ENCODE peak calls at places on chromosomes 16 and 17, in ten cellular contexts. E is nephron progenitor cell; O is glutamatergic neuron; S is H9; T is stomach; Z is CD4-positive, alpha-beta T cell; M is mucosa of descending colon; A is left lung; J is HFFc6; X is HCT116. H is an unnamed sample.

GRCh38 chr17:27915715-27916114 is 22.6 kb upstream of the LYRM9 start:
- DNase-seq in X (no peak), M (no peak), O (peak), Z (no peak), T (no peak), S (peak), A (no peak), E (no peak), J (no peak), H (no peak)

GRCh38 chr16:67206838-67207115 is 7.8 kb downstream of the ELMO3 start:
- DNase-seq in Z (no peak), E (no peak), T (no peak), J (peak), O (no peak), A (peak), X (no peak), M (no peak), S (no peak), H (no peak)

GRCh38 chr16:56041556-56042140 is 149.6 kb upstream of the GNAO1 start:
- DNase-seq in E (peak), X (peak), O (peak), A (no peak), J (no peak), S (peak), T (no peak), M (peak), Z (no peak), H (peak)

GRCh38 chr16:85424260-85425060 is 188.7 kb upstream of the GSE1 start:
- DNase-seq in M (peak), J (no peak), Z (no peak), A (peak), E (peak), O (peak), X (no peak), T (peak), S (no peak), H (peak)

GRCh38 chr17:73706858-73707257 is 62.6 kb upstream of the SDK2 start:
- DNase-seq in S (no peak), A (no peak), Z (no peak), J (no peak), M (no peak), T (no peak), X (no peak), E (no peak), O (no peak), H (no peak)

GRCh38 chr16:726188-726437 is 130 bp downstream of the CCDC78 start:
- DNase-seq in X (no peak), O (no peak), E (no peak), S (no peak), A (no peak), T (no peak), J (no peak), M (no peak), Z (no peak), H (no peak)

GRCh38 chr17:78753316-78754250 is 28.5 kb downstream of the CYTH1 start:
- DNase-seq in M (no peak), S (no peak), X (no peak), E (no peak), T (no peak), J (no peak), A (no peak), Z (no peak), O (no peak), H (no peak)

GRCh38 chr17:3963214-3964201 is 729 bp downstream of the ATP2A3 start:
- DNase-seq in M (peak), A (peak), O (no peak), X (no peak), T (peak), S (no peak), Z (peak), E (no peak), J (no peak), H (no peak)

GRCh38 chr16:84357191-84357651 is 11.1 kb upstream of the ATP2C2 start:
- DNase-seq in M (no peak), E (no peak), J (peak), S (no peak), Z (no peak), X (no peak), O (no peak), A (no peak), T (no peak), H (no peak)

GRCh38 chr16:642189-643049 is 791 bp downstream of the MCRIP2 start:
- DNase-seq in Z (no peak), O (no peak), E (peak), S (no peak), X (no peak), M (peak), J (no peak), A (peak), T (peak), H (peak)

GRCh38 chr17:47257651-47258339 is 4.2 kb downstream of the ITGB3 start:
- DNase-seq in Z (no peak), M (no peak), E (no peak), O (no peak), J (peak), S (no peak), X (no peak), T (no peak), A (no peak), H (no peak)

GRCh38 chr17:77471984-77472836 is 331.4 kb downstream of the SEC14L1 start:
- DNase-seq in S (peak), A (peak), E (no peak), X (no peak), Z (no peak), T (peak), O (no peak), M (no peak), J (peak), H (no peak)

GRCh38 chr17:57311281-57312216 is 55.2 kb downstream of the MSI2 start:
- DNase-seq in Z (no peak), X (no peak), E (no peak), J (no peak), S (no peak), A (no peak), M (peak), T (peak), O (no peak), H (no peak)

GRCh38 chr17:32016231-32016630 is 9.0 kb downstream of the LRRC37B start:
- DNase-seq in X (no peak), M (no peak), Z (no peak), A (no peak), J (no peak), E (no peak), S (no peak), T (no peak), O (no peak), H (no peak)

GRCh38 chr16:66286527-66286926 is 80.0 kb upstream of the CDH5 start:
- DNase-seq in E (no peak), Z (no peak), S (no peak), J (no peak), M (no peak), T (no peak), X (no peak), O (no peak), A (no peak), H (no peak)

GRCh38 chr17:27553019-27553511 is 77.9 kb upstream of the LGALS9 start:
- DNase-seq in Z (no peak), T (no peak), J (no peak), O (no peak), X (no peak), M (peak), A (no peak), S (no peak), E (no peak), H (no peak)

GRCh38 chr17:20203021-20203420 is 193.9 kb downstream of the SPECC1 start:
- DNase-seq in M (no peak), E (no peak), Z (no peak), O (no peak), T (no peak), J (no peak), X (no peak), A (no peak), S (no peak), H (no peak)

GRCh38 chr17:32946375-32947135 is 18.6 kb downstream of the TMEM98 start:
- DNase-seq in J (no peak), A (no peak), Z (no peak), S (no peak), O (no peak), E (no peak), T (no peak), X (no peak), M (no peak), H (no peak)

GRCh38 chr16:83774066-83774465 is 33.7 kb upstream of the HSBP1 start:
- DNase-seq in E (no peak), X (no peak), O (no peak), T (no peak), S (no peak), J (no peak), A (no peak), M (no peak), Z (no peak), H (no peak)

GRCh38 chr17:58920773-58921172 is 165.1 kb downstream of the PPM1E start:
- DNase-seq in E (no peak), J (no peak), Z (no peak), A (no peak), O (no peak), T (no peak), S (no peak), M (no peak), X (no peak), H (no peak)

GRCh38 chr17:41420134-41420533 is 4.3 kb downstream of the KRT37 start:
- DNase-seq in M (no peak), X (no peak), S (no peak), J (no peak), E (no peak), Z (no peak), O (no peak), T (no peak), A (no peak), H (no peak)

GRCh38 chr16:85369060-85369459 is 244.1 kb upstream of the GSE1 start:
- DNase-seq in J (no peak), M (no peak), X (no peak), Z (no peak), T (no peak), A (no peak), S (no peak), E (no peak), O (no peak), H (no peak)

GRCh38 chr17:3802461-3803307 is 1.7 kb upstream of the ITGAE start:
- DNase-seq in E (no peak), S (no peak), X (no peak), O (no peak), Z (no peak), A (no peak), J (peak), M (no peak), T (no peak), H (no peak)

GRCh38 chr17:50511058-50511457 is 2.8 kb downstream of the MYCBPAP start:
- DNase-seq in Z (no peak), E (no peak), A (no peak), O (no peak), X (no peak), J (peak), S (no peak), M (no peak), T (no peak), H (no peak)

GRCh38 chr16:88963583-88963982 is 13.4 kb downstream of the CBFA2T3 start:
- DNase-seq in X (no peak), T (no peak), E (peak), J (no peak), Z (no peak), S (no peak), M (no peak), O (no peak), A (peak), H (no peak)

GRCh38 chr17:82108038-82108998 is 10.3 kb upstream of the FASN start:
- DNase-seq in J (no peak), A (peak), O (peak), E (no peak), Z (no peak), X (no peak), S (peak), T (no peak), M (no peak), H (no peak)

GRCh38 chr16:56732366-56732765 is 2.4 kb downstream of the NUP93 start:
- DNase-seq in E (no peak), S (no peak), A (no peak), Z (no peak), T (no peak), O (no peak), J (no peak), M (no peak), X (no peak), H (no peak)

GRCh38 chr17:80882323-80882722 is 109.3 kb upstream of the CHMP6 start:
- DNase-seq in T (no peak), J (no peak), X (no peak), E (no peak), A (peak), S (no peak), O (no peak), M (no peak), Z (no peak), H (no peak)

GRCh38 chr16:83533193-83533592 is 274.6 kb upstream of the HSBP1 start:
- DNase-seq in Z (no peak), O (no peak), E (no peak), T (no peak), M (no peak), A (no peak), X (no peak), J (no peak), S (no peak), H (no peak)

GRCh38 chr17:71966459-71967313 is 154.1 kb upstream of the SOX9 start:
- DNase-seq in J (no peak), A (no peak), S (no peak), M (no peak), E (no peak), T (no peak), X (no peak), Z (no peak), O (no peak), H (no peak)

GRCh38 chr17:64449545-64449944 is 630 bp downstream of the MILR1 start:
- DNase-seq in Z (no peak), X (no peak), A (no peak), S (no peak), O (no peak), E (no peak), T (no peak), J (no peak), M (no peak), H (no peak)

DNA sequence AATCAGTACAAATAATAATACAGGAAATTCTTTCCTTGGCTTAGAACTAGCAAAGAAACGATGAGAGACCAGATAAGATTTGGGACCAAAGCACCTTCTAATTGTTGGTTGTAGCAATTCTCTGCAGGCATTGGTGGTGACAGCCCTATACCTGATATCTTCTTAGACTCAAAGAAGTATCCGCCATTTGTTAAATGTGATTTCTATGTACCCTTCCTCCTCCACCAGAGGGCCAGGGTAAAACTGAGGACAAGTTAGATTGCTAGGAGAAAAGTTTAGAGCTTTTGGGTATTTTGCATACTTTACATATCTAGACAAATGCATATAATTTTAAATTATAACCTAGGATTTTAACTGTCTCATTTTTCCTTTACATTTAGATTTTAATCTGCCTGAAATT is 304.3 kb downstream of the HS3ST4 start:
- DNase-seq in M (no peak), A (no peak), O (no peak), X (no peak), J (no peak), Z (no peak), E (no peak), S (no peak), T (no peak), H (no peak)
- TF ChIP-seq CTCF in M (no peak), A (no peak), O (peak), X (no peak), J (peak), Z (no peak), E (no peak), S (peak), T (no peak), H (no peak)

DNA sequence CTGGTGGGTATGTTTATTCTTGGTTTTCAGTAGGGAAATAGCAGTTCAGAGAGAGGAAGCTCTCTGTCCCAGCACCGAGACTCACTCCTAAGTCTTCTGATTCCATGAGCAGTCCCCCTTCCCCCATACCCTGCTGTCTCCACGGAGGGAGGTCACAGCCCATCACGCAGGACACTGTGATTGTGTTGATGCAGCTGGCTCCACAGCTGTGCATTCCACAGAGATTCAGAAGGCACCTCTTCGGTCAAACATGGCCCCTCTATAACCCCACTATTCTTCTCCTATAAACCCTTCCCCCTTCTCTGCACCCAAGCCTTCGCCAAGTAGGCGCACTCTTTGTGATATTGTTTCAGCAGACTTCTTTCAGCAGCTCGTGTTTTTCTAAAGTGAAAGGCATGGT is 104.3 kb upstream of the HLF start:
- DNase-seq in Z (no peak), E (no peak), X (no peak), J (no peak), S (no peak), O (no peak), M (no peak), A (no peak), T (no peak), H (no peak)
- TF ChIP-seq CTCF in Z (no peak), E (no peak), X (no peak), J (no peak), S (no peak), O (no peak), M (no peak), A (no peak), T (no peak), H (no peak)

GRCh38 chr17:30379303-30380105 is 777 bp downstream of the CPD start:
- DNase-seq in E (peak), O (peak), Z (no peak), J (no peak), T (peak), A (peak), S (peak), X (no peak), M (peak), H (peak)

GRCh38 chr17:30377574-30377973 is 1.2 kb upstream of the CPD start:
- DNase-seq in O (no peak), J (no peak), T (no peak), E (no peak), X (no peak), M (no peak), A (no peak), S (no peak), Z (no peak), H (no peak)

GRCh38 chr17:30380106-30380420 is 1.3 kb downstream of the CPD start:
- DNase-seq in A (no peak), E (no peak), M (no peak), X (no peak), O (no peak), S (no peak), T (no peak), Z (no peak), J (peak), H (no peak)

GRCh38 chr17:30378191-30378796 is 433 bp upstream of the CPD start:
- DNase-seq in M (peak), S (no peak), A (peak), J (no peak), X (no peak), T (peak), E (peak), Z (peak), O (peak), H (no peak)

DNA sequence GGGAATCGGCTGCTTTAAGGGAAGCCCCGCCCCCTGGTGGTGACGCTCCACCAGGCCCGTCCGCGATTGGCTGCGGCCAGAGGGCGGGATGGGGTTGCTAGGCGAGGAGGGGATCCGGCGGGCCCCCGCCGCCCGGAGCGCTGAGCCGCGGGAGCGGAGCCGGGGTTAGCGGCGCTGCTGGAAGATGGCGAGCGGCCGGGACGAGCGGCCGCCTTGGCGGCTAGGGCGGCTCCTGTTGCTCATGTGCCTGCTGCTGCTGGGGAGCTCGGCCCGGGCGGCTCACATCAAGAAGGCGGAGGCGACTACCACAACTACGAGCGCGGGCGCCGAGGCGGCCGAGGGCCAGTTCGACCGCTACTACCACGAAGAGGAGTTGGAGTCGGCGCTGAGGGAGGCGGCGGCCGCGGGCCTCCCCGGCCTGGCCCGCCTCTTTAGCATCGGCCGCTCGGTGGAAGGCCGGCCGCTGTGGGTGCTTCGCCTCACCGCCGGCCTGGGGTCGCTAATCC is at the start of gene CPD:
- DNase-seq in X (peak), S (peak), T (peak), O (peak), E (peak), Z (peak), M (peak), A (peak), J (peak), H (peak)
- TF ChIP-seq CTCF in X (no peak), S (no peak), T (peak), O (peak), E (no peak), Z (no peak), M (no peak), A (no peak), J (peak), H (peak)

DNA sequence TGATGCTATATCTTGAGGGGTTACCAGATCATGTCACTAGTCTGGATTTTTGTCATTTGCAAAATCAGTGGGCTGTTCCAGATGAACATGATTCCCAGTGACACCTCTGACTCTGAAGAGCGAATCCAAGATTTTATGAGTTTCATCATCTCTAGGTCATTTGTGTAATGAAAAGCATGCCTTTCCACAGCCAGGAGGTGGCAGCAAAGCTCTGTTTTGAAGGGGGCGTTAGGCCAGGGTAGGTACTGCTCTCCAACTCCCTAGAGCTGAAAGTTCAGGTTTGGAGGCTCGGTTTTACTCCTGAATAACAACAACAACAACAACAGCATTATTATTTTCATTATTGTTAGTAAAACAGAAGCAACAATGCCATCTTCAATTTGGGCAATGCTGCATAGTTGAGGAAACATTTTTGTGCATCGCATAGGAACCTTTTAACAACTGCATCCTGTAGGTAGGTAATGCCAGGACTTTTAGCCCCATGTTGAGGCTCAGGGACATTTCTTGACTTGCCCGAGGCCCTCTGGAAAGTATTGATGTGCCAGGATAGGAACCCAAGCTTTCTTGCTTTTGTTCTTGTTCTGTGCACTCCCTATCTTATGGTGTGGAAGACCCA is 77.0 kb downstream of the MYH13 start:
- DNase-seq in J (peak), Z (no peak), E (peak), S (peak), M (peak), O (peak), X (peak), A (no peak), T (no peak), H (peak)
- TF ChIP-seq CTCF in J (peak), Z (peak), E (peak), S (peak), M (no peak), O (peak), X (peak), A (peak), T (peak), H (no peak)

DNA sequence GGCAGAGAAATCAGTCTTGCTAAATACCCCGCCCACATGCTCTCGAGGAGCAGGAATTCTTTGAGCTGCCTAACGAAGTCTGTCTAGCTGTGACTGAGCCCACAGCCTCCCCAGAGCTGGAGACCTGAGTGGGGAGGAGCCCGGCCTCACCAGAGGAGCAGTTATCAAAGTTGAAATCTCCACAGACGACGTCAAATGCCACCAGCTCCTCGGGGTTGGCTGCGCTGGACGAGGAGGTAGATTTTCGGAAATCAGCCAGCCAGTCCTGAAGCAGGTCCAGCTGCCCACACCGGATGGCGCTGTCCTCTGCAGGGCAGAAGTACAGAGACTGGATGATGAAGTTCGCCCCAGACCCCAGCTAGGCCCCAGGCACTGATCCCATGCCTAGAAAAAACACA is 53.8 kb downstream of the PRMT7 start:
- DNase-seq in M (no peak), X (no peak), T (no peak), A (no peak), E (no peak), Z (no peak), S (peak), O (no peak), J (no peak), H (no peak)
- TF ChIP-seq CTCF in M (no peak), X (peak), T (no peak), A (no peak), E (no peak), Z (no peak), S (peak), O (peak), J (peak), H (no peak)